ENCODE peak calls at places on chromosome 1, in six cellular contexts. E is pancreas, M is adrenal gland, C is neural progenitor cell, Z is vagina, R is endothelial cell of umbilical vein. S is an unnamed sample.

GRCh38 chr1:163877016-163877415 is 555.3 kb downstream of the NUF2 start:
- DNase-seq in R (no peak), Z (no peak), M (no peak), E (no peak), C (no peak), S (no peak)

GRCh38 chr1:158506369-158506987 is 34.5 kb downstream of the OR10R2 start:
- DNase-seq in Z (no peak), E (no peak), M (peak; percentile 24), C (peak; percentile 77), R (peak; percentile 43), S (peak; percentile 26)

GRCh38 chr1:35656148-35656862 is 15.0 kb upstream of the PSMB2 start:
- DNase-seq in E (no peak), R (no peak), M (no peak), Z (no peak), C (no peak), S (no peak)

GRCh38 chr1:159197767-159198557 is 6.7 kb upstream of the ACKR1 start:
- DNase-seq in R (peak; percentile 81), E (peak; percentile 65), M (peak; percentile 80), Z (no peak), C (peak; percentile 89), S (peak; percentile 73)

GRCh38 chr1:212814989-212815388 is 23.3 kb downstream of the TATDN3 start:
- DNase-seq in R (peak; percentile 27), E (no peak), C (no peak), M (peak; percentile 10), Z (no peak), S (peak; percentile 56)

GRCh38 chr1:234840843-234841242 is 230.9 kb upstream of the IRF2BP2 start:
- DNase-seq in Z (no peak), M (no peak), E (no peak), R (no peak), C (no peak), S (no peak)

GRCh38 chr1:22311461-22311860 is 140.2 kb upstream of the ZBTB40 start:
- DNase-seq in M (no peak), C (no peak), R (no peak), Z (no peak), E (no peak), S (no peak)

GRCh38 chr1:44108241-44108640 is 10.4 kb upstream of the KLF17 start:
- DNase-seq in E (no peak), C (no peak), M (no peak), Z (no peak), R (no peak), S (no peak)

GRCh38 chr1:69567847-69568434 is at the start of gene LRRC7:
- DNase-seq in C (peak; percentile 70), R (peak; percentile 34), E (peak; percentile 17), Z (no peak), M (no peak), S (no peak)

GRCh38 chr1:156726549-156727226 is 1.6 kb upstream of the METTL25B start:
- DNase-seq in E (no peak), C (peak; percentile 76), M (peak; percentile 62), R (peak; percentile 62), Z (no peak), S (peak; percentile 79)

GRCh38 chr1:247079141-247079874 is 697 bp upstream of the ZNF670 start:
- DNase-seq in Z (no peak), R (no peak), C (peak; percentile 26), M (no peak), E (no peak), S (no peak)

GRCh38 chr1:224216380-224216779 is 33.3 kb downstream of the DEGS1 start:
- DNase-seq in C (no peak), E (no peak), M (no peak), R (no peak), Z (no peak), S (no peak)

GRCh38 chr1:173276922-173277800 is 70.0 kb upstream of the TNFSF4 start:
- DNase-seq in C (no peak), Z (no peak), R (no peak), E (no peak), M (no peak), S (no peak)

GRCh38 chr1:217982711-217983405 is 302.2 kb upstream of the RRP15 start:
- DNase-seq in M (no peak), Z (no peak), R (no peak), C (peak; percentile 7), E (no peak), S (no peak)

GRCh38 chr1:19319196-19319595 is 7.1 kb downstream of the SLC66A1 start:
- DNase-seq in R (no peak), Z (no peak), M (no peak), C (no peak), E (no peak), S (no peak)

GRCh38 chr1:150976401-150976821 is 1.8 kb upstream of the CERS2 start:
- DNase-seq in E (no peak), R (no peak), M (no peak), C (no peak), Z (no peak), S (no peak)
- H3K4me1 ChIP-seq in E (peaks cover 12% of the 10 kb centered on the region), R (peaks cover 36% of the 10 kb centered on the region), M (peaks cover 54% of the 10 kb centered on the region), C (peaks cover 43% of the 10 kb centered on the region), Z (peaks cover 47% of the 10 kb centered on the region), S (peaks cover 30% of the 10 kb centered on the region)

GRCh38 chr1:39136635-39137034 is 67.9 kb upstream of the MACF1 start:
- DNase-seq in M (no peak), C (no peak), Z (no peak), E (no peak), R (no peak), S (no peak)

GRCh38 chr1:39132505-39133339 is 71.8 kb upstream of the MACF1 start:
- DNase-seq in M (peak; percentile 53), C (peak; percentile 94), R (peak; percentile 97), E (peak; percentile 43), Z (no peak), S (peak; percentile 77)

GRCh38 chr1:39133340-39133684 is 71.2 kb upstream of the MACF1 start:
- DNase-seq in E (no peak), R (no peak), C (no peak), M (no peak), Z (no peak), S (no peak)

GRCh38 chr1:39131940-39132339 is 72.6 kb upstream of the MACF1 start:
- DNase-seq in C (peak; percentile 13), M (no peak), E (no peak), Z (no peak), R (no peak), S (no peak)

DNA sequence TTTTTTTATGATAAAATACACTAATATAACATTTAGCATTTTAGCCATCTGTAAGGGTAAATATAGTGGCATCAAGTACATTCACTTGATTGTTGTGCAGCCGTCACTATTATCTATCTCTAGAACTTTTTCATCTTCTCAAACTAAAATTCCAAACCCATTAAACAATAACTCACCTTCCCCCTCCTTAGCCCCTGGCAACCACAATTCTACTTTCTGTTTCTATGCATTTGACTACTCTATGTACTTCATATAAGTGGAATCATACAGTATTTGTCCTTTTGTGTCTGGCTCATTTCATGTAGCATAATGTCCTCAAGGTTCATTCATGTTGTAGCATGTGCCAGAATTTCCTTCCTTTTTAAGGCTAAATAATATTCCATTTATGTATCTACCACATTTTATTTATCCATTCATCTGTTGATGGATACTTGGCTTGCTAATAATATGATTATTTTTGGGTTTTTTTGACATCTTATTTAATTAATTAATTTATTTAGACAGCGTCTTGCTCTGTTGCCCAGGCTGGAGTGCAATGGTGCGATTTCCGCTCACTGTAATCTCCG is 69.6 kb upstream of the MACF1 start:
- DNase-seq in C (no peak), E (no peak), M (no peak), R (no peak), Z (no peak), S (no peak)
- TF ChIP-seq CTCF in C (no peak), E (no peak), M (no peak), R (no peak), Z (no peak), S (no peak)

GRCh38 chr1:27300341-27301051 is 21.5 kb upstream of the TMEM222 start:
- DNase-seq in Z (no peak), M (peak; percentile 78), C (peak; percentile 85), E (peak; percentile 83), R (peak; percentile 89), S (peak; percentile 83)
- H3K27ac ChIP-seq in Z (peak overlapping the region; percentile 90), M (peak overlapping the region; percentile 89), C (no peak overlapping the region), E (no peak overlapping the region), R (no peak overlapping the region), S (peak overlapping the region; percentile 70)

GRCh38 chr1:154443274-154444013 is 38.3 kb downstream of the IL6R start:
- DNase-seq in C (no peak), R (no peak), Z (no peak), E (no peak), M (no peak), S (peak; percentile 58)

GRCh38 chr1:154441241-154441888 is 36.2 kb downstream of the IL6R start:
- DNase-seq in R (no peak), E (no peak), Z (no peak), C (no peak), M (no peak), S (no peak)

GRCh38 chr1:154442006-154442740 is 37.0 kb downstream of the IL6R start:
- DNase-seq in R (no peak), Z (no peak), M (no peak), E (no peak), C (peak; percentile 19), S (no peak)

GRCh38 chr1:154436433-154436832 is 31.3 kb downstream of the IL6R start:
- DNase-seq in C (no peak), E (no peak), R (no peak), M (no peak), Z (no peak), S (no peak)

GRCh38 chr1:154440031-154440430 is 34.9 kb downstream of the IL6R start:
- DNase-seq in E (no peak), C (no peak), R (no peak), Z (no peak), M (no peak), S (no peak)
- H3K4me1 ChIP-seq in E (no peaks in the 10 kb centered on the region), C (no peaks in the 10 kb centered on the region), R (peaks cover 7% of the 10 kb centered on the region), Z (peaks cover 34% of the 10 kb centered on the region), M (peaks cover 11% of the 10 kb centered on the region), S (peaks cover 5% of the 10 kb centered on the region)

DNA sequence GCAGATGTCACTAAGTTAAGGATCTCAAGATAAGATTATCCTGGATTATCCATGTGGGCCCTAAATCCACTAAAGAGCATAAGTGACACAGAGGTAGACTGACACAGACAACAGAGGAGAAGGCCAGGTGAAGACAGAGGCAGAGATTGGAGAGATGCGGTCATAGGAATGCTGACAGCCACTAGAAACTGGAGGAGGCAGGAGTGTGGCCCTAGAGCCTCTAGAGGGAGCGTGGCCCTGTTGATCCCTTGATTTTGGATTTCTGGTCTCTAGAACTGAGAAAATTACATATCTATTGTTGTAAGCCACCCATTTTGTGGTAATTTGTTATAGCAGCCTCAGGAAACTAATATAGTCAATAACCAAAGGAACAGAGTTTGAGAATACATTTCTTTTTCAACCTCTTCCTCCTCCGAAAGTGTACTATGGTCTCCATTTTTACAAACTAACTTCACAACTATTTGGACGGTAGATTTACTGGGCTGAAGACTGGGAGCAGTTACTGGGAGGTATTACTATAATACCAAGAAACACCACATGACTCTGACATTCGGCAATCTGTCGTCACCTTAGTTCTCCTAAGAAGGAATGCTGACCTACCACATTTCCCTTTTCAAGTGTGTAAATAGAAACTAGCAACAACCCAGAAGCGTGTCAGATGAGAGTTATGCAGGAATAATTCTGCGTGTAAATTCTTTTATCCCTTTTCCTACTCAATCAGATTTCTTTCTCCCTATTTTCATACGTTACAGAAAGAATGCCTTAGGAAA is 116.0 kb upstream of the ZNHIT6 start:
- DNase-seq in Z (no peak), E (no peak), M (no peak), C (no peak), R (no peak), S (no peak)
- TF ChIP-seq CTCF in Z (no peak), E (no peak), M (no peak), C (no peak), R (no peak), S (no peak)

GRCh38 chr1:225817611-225818061 is 7.7 kb downstream of the EPHX1 start:
- DNase-seq in M (peak; percentile 95), R (peak; percentile 73), Z (no peak), E (peak; percentile 86), C (no peak), S (peak; percentile 89)
- H3K27ac ChIP-seq in M (peak overlapping the region; percentile 98), R (peak overlapping the region; percentile 53), Z (peak overlapping the region; percentile 96), E (peak overlapping the region; percentile 77), C (no peak overlapping the region), S (peak overlapping the region; percentile 84)

GRCh38 chr1:61445269-61445825 is 279.6 kb downstream of the TM2D1 start:
- DNase-seq in Z (no peak), R (no peak), E (no peak), M (no peak), C (no peak), S (peak; percentile 38)
- H3K4me1 ChIP-seq in Z (peaks cover 44% of the 10 kb centered on the region), R (peaks cover 11% of the 10 kb centered on the region), E (peaks cover 6% of the 10 kb centered on the region), M (peaks cover 43% of the 10 kb centered on the region), C (no peaks in the 10 kb centered on the region), S (peaks cover 17% of the 10 kb centered on the region)